ENCODE peak calls at places on chromosome 22, in ten cellular contexts. V is AML-193, A is dermis microvascular lymphatic vessel endothelial cell, W is GM12865, C is choroid plexus epithelial cell, F is H4, Z is HL-60, K is endothelial cell, L is nephron progenitor cell, O is HFFc6. G is an unnamed sample.

GRCh38 chr22:38865201-38866023 is 6.6 kb downstream of the CBX6 start:
- DNase-seq in V (no peak), A (no peak), W (no peak), C (no peak), F (no peak), Z (no peak), K (no peak), L (no peak), O (no peak), G (no peak)

GRCh38 chr22:26259510-26259909 is 90.2 kb downstream of the SEZ6L start:
- DNase-seq in V (peak), A (no peak), W (peak), C (peak), F (no peak), Z (peak), K (peak), L (peak), O (no peak), G (peak)

GRCh38 chr22:39724857-39725256 is 154.3 kb downstream of the CACNA1I start:
- DNase-seq in V (no peak), A (no peak), W (no peak), C (no peak), F (no peak), Z (no peak), K (no peak), L (no peak), O (no peak), G (no peak)

GRCh38 chr22:33902073-33902472 is 18.2 kb downstream of the LARGE1 start:
- DNase-seq in V (no peak), A (no peak), W (no peak), C (no peak), F (no peak), Z (no peak), K (no peak), L (no peak), O (no peak), G (no peak)

GRCh38 chr22:39283312-39284141 is 35.9 kb downstream of the RPL3 start:
- DNase-seq in V (no peak), A (peak), W (no peak), C (no peak), F (no peak), Z (no peak), K (no peak), L (no peak), O (peak), G (no peak)

GRCh38 chr22:17751596-17751995 is 22.7 kb downstream of the BID start:
- DNase-seq in V (no peak), A (no peak), W (no peak), C (no peak), F (no peak), Z (no peak), K (no peak), L (no peak), O (no peak), G (no peak)

GRCh38 chr22:41425704-41426365 is 20.8 kb downstream of the TOB2 start:
- DNase-seq in V (no peak), A (no peak), W (peak), C (no peak), F (no peak), Z (no peak), K (no peak), L (no peak), O (no peak), G (no peak)

GRCh38 chr22:38699784-38700183 is 959 bp downstream of the JOSD1 start:
- DNase-seq in V (no peak), A (no peak), W (no peak), C (peak), F (no peak), Z (no peak), K (no peak), L (no peak), O (peak), G (no peak)

GRCh38 chr22:38925571-38926041 is 31.8 kb upstream of the APOBEC3A start:
- DNase-seq in V (no peak), A (no peak), W (no peak), C (no peak), F (no peak), Z (no peak), K (no peak), L (no peak), O (no peak), G (no peak)

GRCh38 chr22:17436382-17436951 is 67.2 kb downstream of the CECR2 start:
- DNase-seq in V (no peak), A (no peak), W (peak), C (peak), F (no peak), Z (no peak), K (no peak), L (peak), O (no peak), G (peak)

GRCh38 chr22:49765091-49765771 is 62.4 kb downstream of the BRD1 start:
- DNase-seq in V (no peak), A (no peak), W (no peak), C (no peak), F (no peak), Z (no peak), K (no peak), L (no peak), O (no peak), G (no peak)

GRCh38 chr22:17779286-17780115 is 5.2 kb upstream of the BID start:
- DNase-seq in V (no peak), A (no peak), W (peak), C (no peak), F (no peak), Z (no peak), K (no peak), L (no peak), O (no peak), G (no peak)

GRCh38 chr22:28424427-28425080 is 255.1 kb downstream of the TTC28 start:
- DNase-seq in V (no peak), A (no peak), W (no peak), C (peak), F (peak), Z (no peak), K (no peak), L (no peak), O (peak), G (no peak)

GRCh38 chr22:47449508-47450270 is 687.2 kb downstream of the TBC1D22A start:
- DNase-seq in V (no peak), A (no peak), W (no peak), C (no peak), F (no peak), Z (no peak), K (no peak), L (no peak), O (no peak), G (no peak)

GRCh38 chr22:28815729-28816128 is 15.4 kb upstream of the XBP1 start:
- DNase-seq in V (no peak), A (no peak), W (no peak), C (no peak), F (no peak), Z (no peak), K (no peak), L (no peak), O (no peak), G (no peak)

GRCh38 chr22:31923166-31923565 is 21.2 kb upstream of the YWHAH start:
- DNase-seq in V (peak), A (no peak), W (no peak), C (no peak), F (no peak), Z (peak), K (no peak), L (no peak), O (no peak), G (peak)

GRCh38 chr22:31039393-31039792 is 41.7 kb upstream of the SMTN start:
- DNase-seq in V (no peak), A (no peak), W (no peak), C (peak), F (no peak), Z (no peak), K (no peak), L (no peak), O (peak), G (no peak)

GRCh38 chr22:42683599-42684283 is 34.5 kb upstream of the CYB5R3 start:
- DNase-seq in V (no peak), A (no peak), W (no peak), C (no peak), F (no peak), Z (no peak), K (no peak), L (no peak), O (no peak), G (no peak)

GRCh38 chr22:38327805-38328204 is 10.6 kb upstream of the CSNK1E start:
- DNase-seq in V (no peak), A (no peak), W (no peak), C (peak), F (peak), Z (no peak), K (no peak), L (no peak), O (peak), G (no peak)

GRCh38 chr22:26066534-26066933 is 102.7 kb upstream of the SEZ6L start:
- DNase-seq in V (no peak), A (no peak), W (no peak), C (no peak), F (no peak), Z (no peak), K (peak), L (peak), O (no peak), G (no peak)

G was measured in Kasumi-1.